ENCODE peak calls at places on chromosomes 5 and 9, in nine cellular contexts. R is hepatocyte, H is neuronal stem cell, J is HAP-1, O is thyroid gland, T is A549, P is esophagus squamous epithelium, L is GM23338, E is right lobe of liver. V is an unnamed sample.

GRCh38 chr9:86663905-86664304 is 283.4 kb downstream of the GAS1 start:
- DNase-seq in R (no peak), H (no peak), J (no peak), O (no peak), T (no peak), P (no peak), L (no peak), E (no peak), V (no peak)

GRCh38 chr5:120463026-120463770 is 902 bp upstream of the PRR16 start:
- DNase-seq in R (no peak), H (no peak), J (no peak), O (no peak), T (no peak), P (no peak), L (no peak), E (no peak), V (peak; percentile 45)

GRCh38 chr5:1892211-1892610 is 9.5 kb upstream of the IRX4 start:
- DNase-seq in R (no peak), H (no peak), J (no peak), O (no peak), T (no peak), P (no peak), L (no peak), E (peak; percentile 36), V (no peak)

GRCh38 chr9:122922713-122923112 is 8.6 kb downstream of the ZBTB26 start:
- DNase-seq in R (no peak), H (no peak), J (no peak), O (no peak), T (no peak), P (no peak), L (peak; percentile 54), E (no peak), V (no peak)

GRCh38 chr5:98470747-98471146 is 302.7 kb upstream of the RGMB start:
- DNase-seq in R (no peak), H (no peak), J (no peak), O (no peak), T (no peak), P (no peak), L (no peak), E (no peak), V (no peak)

GRCh38 chr5:9104576-9105339 is 441.1 kb downstream of the SEMA5A start:
- DNase-seq in R (no peak), H (no peak), J (no peak), O (no peak), T (no peak), P (no peak), L (no peak), E (no peak), V (no peak)

GRCh38 chr5:16894236-16895057 is 41.6 kb downstream of the MYO10 start:
- DNase-seq in R (peak; percentile 81), H (peak; percentile 45), J (peak; percentile 97), O (peak; percentile 55), T (peak; percentile 88), P (no peak), L (peak; percentile 42), E (no peak), V (peak; percentile 75)

GRCh38 chr5:122195784-122196394 is 66.5 kb downstream of the ZNF474 start:
- DNase-seq in R (peak; percentile 73), H (peak; percentile 46), J (peak; percentile 88), O (peak; percentile 10), T (peak; percentile 19), P (no peak), L (peak; percentile 82), E (no peak), V (peak; percentile 74)

DNA sequence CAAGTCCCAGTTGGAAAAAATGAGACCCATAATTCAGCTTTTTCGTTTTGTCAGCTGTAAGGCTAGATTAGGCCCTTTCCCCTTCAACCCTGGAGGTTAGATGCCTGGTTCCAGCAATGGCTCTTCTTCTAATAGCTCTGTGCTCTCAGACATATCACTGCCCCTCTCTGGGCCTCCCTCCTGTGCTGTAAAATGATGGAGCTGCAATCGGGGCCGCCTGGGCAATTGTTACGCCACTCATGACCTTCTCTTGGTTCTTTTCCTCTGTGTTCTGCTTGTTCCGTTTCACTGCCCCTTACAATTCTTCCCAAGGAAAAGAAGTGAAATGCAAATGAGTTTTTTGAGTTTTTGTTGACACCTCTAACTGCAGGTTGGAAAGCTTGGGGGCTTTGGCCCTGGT is 111.0 kb downstream of the FOXD1 start:
- DNase-seq in R (no peak), H (no peak), J (no peak), O (no peak), T (no peak), P (no peak), L (no peak), E (no peak), V (no peak)
- H3K4me1 ChIP-seq in R (peaks cover 17% of the 10 kb centered on the region), H (peaks cover 13% of the 10 kb centered on the region), J (no peaks in the 10 kb centered on the region), O (no peaks in the 10 kb centered on the region), T (peaks cover 14% of the 10 kb centered on the region), P (no peaks in the 10 kb centered on the region), L (peaks cover 15% of the 10 kb centered on the region), E (no peaks in the 10 kb centered on the region), V (peaks cover 20% of the 10 kb centered on the region)

GRCh38 chr5:179198865-179199645 is 138.9 kb downstream of the ZNF354C start:
- DNase-seq in R (no peak), H (no peak), J (no peak), O (no peak), T (no peak), P (no peak), L (no peak), E (peak; percentile 31), V (no peak)
- H3K4me1 ChIP-seq in R (no peaks in the 10 kb centered on the region), H (peaks cover 1% of the 10 kb centered on the region), J (no peaks in the 10 kb centered on the region), O (no peaks in the 10 kb centered on the region), T (no peaks in the 10 kb centered on the region), P (no peaks in the 10 kb centered on the region), L (no peaks in the 10 kb centered on the region), E (no peaks in the 10 kb centered on the region), V (no peaks in the 10 kb centered on the region)

GRCh38 chr5:178416919-178417318 is 173.3 kb downstream of the COL23A1 start:
- DNase-seq in R (no peak), H (no peak), J (no peak), O (no peak), T (no peak), P (no peak), L (no peak), E (no peak), V (no peak)
- H3K4me1 ChIP-seq in R (no peaks in the 10 kb centered on the region), H (peaks cover 30% of the 10 kb centered on the region), J (no peaks in the 10 kb centered on the region), O (peaks cover 14% of the 10 kb centered on the region), T (no peaks in the 10 kb centered on the region), P (no peaks in the 10 kb centered on the region), L (peaks cover 27% of the 10 kb centered on the region), E (no peaks in the 10 kb centered on the region), V (peaks cover 34% of the 10 kb centered on the region)

DNA sequence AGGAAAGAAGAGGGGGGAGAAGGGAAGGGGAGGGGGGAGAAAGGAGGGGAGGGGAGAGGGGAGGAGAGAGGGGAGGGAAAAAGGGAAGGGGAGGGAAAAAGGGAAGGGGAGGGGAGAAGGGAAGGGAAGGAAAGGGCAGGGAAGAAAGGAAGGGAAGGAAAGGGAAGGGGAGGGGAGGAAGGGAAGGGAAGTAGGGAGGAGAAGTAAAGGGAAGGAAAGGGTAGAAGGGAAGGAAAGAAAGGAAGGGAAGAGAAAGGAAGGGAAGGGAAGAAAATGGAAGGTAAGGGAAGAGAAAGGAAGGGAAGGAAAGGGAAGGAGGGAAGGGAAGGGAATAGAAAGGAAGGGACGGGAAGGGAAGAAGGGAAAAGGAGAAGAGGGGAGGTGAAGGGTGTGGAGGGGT is 248.2 kb downstream of the EBF1 start:
- DNase-seq in R (no peak), H (no peak), J (no peak), O (no peak), T (no peak), P (no peak), L (no peak), E (no peak), V (no peak)
- H3K4me1 ChIP-seq in R (no peaks in the 10 kb centered on the region), H (peaks cover 9% of the 10 kb centered on the region), J (no peaks in the 10 kb centered on the region), O (peaks cover 6% of the 10 kb centered on the region), T (peaks cover 31% of the 10 kb centered on the region), P (no peaks in the 10 kb centered on the region), L (no peaks in the 10 kb centered on the region), E (no peaks in the 10 kb centered on the region), V (peaks cover 13% of the 10 kb centered on the region)

DNA sequence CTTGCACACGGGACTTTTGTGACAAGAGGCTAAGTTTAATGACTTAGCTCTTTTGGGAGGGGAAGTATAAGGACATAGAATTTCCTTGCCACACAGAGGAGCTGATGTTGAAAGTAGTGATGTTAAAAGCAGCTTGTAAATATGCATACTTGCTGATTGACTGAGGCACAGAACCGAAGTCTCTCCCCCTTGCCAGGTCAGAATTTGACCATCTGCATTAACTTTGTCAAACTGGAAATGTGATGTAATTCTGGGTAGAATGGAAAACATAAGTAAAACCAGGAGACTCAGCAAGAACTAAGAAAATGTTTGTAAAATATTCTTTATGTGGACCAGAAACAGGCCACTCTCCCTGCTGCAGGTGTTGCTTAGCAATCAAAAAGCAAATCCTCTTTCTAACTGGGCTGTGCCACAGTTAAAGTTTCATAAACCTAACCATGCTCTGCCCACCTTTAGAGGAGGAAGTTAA is 284.2 kb downstream of the NR3C1 start:
- DNase-seq in R (no peak), H (no peak), J (no peak), O (no peak), T (no peak), P (no peak), L (no peak), E (no peak), V (no peak)
- H3K4me1 ChIP-seq in R (peaks cover 18% of the 10 kb centered on the region), H (no peaks in the 10 kb centered on the region), J (no peaks in the 10 kb centered on the region), O (no peaks in the 10 kb centered on the region), T (no peaks in the 10 kb centered on the region), P (no peaks in the 10 kb centered on the region), L (peaks cover 35% of the 10 kb centered on the region), E (no peaks in the 10 kb centered on the region), V (peaks cover 9% of the 10 kb centered on the region)

V was measured in neural progenitor cell.